ENCODE peak calls at places on chromosomes 11 and 22, in four cellular contexts. One of them, this sample, is unnamed.

GRCh38 chr11:114166897-114167323 is 107.4 kb downstream of the ZBTB16 start:
- DNase-seq in CD8-positive, alpha-beta memory T cell: peak; percentile 30
- DNase-seq in spleen: no peak
- DNase-seq in lower lobe of right lung: no peak
- DNase-seq in this sample: peak; percentile 65

GRCh38 chr11:123103326-123103980 is 41.5 kb upstream of the HSPA8 start:
- DNase-seq in CD8-positive, alpha-beta memory T cell: no peak
- DNase-seq in spleen: no peak
- DNase-seq in lower lobe of right lung: no peak
- DNase-seq in this sample: peak; percentile 79

GRCh38 chr11:93579187-93579773 is 36.1 kb upstream of the SMCO4 start:
- DNase-seq in CD8-positive, alpha-beta memory T cell: no peak
- DNase-seq in spleen: no peak
- DNase-seq in lower lobe of right lung: no peak
- DNase-seq in this sample: no peak

GRCh38 chr11:17745032-17745772 is 10.6 kb downstream of the KCNC1 start:
- DNase-seq in CD8-positive, alpha-beta memory T cell: no peak
- DNase-seq in spleen: peak; percentile 66
- DNase-seq in lower lobe of right lung: peak; percentile 22
- DNase-seq in this sample: no peak

GRCh38 chr11:18768472-18768901 is 23.1 kb downstream of the PTPN5 start:
- DNase-seq in CD8-positive, alpha-beta memory T cell: no peak
- DNase-seq in spleen: peak; percentile 38
- DNase-seq in lower lobe of right lung: no peak
- DNase-seq in this sample: no peak

GRCh38 chr22:28951969-28952521 is 68.7 kb downstream of the ZNRF3 start:
- DNase-seq in CD8-positive, alpha-beta memory T cell: no peak
- DNase-seq in spleen: no peak
- DNase-seq in lower lobe of right lung: no peak
- DNase-seq in this sample: peak; percentile 84

GRCh38 chr11:27447288-27447914 is 25.2 kb downstream of the LGR4 start:
- DNase-seq in CD8-positive, alpha-beta memory T cell: no peak
- DNase-seq in spleen: no peak
- DNase-seq in lower lobe of right lung: no peak
- DNase-seq in this sample: no peak

GRCh38 chr11:34408580-34409172 is 30.1 kb upstream of the CAT start:
- DNase-seq in CD8-positive, alpha-beta memory T cell: no peak
- DNase-seq in spleen: no peak
- DNase-seq in lower lobe of right lung: no peak
- DNase-seq in this sample: no peak

GRCh38 chr22:35299217-35299716 is 427 bp upstream of the TOM1 start:
- DNase-seq in CD8-positive, alpha-beta memory T cell: no peak
- DNase-seq in spleen: no peak
- DNase-seq in lower lobe of right lung: no peak
- DNase-seq in this sample: no peak

GRCh38 chr11:72813740-72814138 is 472 bp upstream of the ATG16L2 start:
- DNase-seq in CD8-positive, alpha-beta memory T cell: no peak
- DNase-seq in spleen: peak; percentile 97
- DNase-seq in lower lobe of right lung: peak; percentile 93
- DNase-seq in this sample: peak; percentile 80

GRCh38 chr11:826836-827145 is 928 bp upstream of the CRACR2B start:
- DNase-seq in CD8-positive, alpha-beta memory T cell: no peak
- DNase-seq in spleen: no peak
- DNase-seq in lower lobe of right lung: no peak
- DNase-seq in this sample: no peak
- H3K27ac ChIP-seq in CD8-positive, alpha-beta memory T cell: peak overlapping the region; percentile 24
- H3K27ac ChIP-seq in spleen: peak overlapping the region; percentile 88
- H3K27ac ChIP-seq in lower lobe of right lung: peak overlapping the region; percentile 86
- H3K27ac ChIP-seq in this sample: no peak overlapping the region

DNA sequence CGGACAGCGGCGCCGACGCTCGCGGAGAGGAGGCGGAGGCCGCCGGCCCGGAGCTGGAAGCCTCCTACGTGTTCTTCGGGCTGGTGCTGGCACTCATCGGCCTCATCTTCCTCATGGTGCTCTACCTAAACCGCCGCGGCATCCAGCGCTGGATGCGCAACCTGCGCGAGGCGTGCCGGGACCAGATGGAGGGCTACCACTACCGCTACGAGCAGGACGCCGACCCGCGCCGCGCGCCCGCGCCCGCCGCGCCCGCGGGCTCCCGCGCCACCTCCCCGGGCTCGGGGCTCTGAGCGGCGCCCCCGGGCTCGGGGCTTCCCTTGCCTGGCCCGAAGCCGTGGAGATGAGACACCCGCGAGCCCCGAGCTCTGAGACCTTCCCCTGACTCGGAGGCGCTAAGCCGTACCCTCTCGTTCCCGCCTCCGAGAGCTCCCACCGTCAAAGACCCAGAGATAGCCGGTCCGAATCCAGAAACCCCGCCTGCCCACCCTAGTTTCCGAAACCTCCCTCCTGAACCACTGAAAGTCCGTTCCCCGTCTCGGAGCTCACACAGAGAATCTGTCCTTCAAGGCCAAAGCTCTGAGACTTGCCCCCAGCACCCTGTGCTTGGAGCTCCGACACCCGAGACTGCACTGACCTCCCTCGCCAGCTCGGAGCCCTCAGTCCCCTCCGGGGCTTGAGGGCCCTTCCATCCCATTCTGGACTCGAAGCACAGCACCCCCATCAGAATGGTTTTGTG is 1.5 kb downstream of the TPBGL start:
- DNase-seq in CD8-positive, alpha-beta memory T cell: no peak
- DNase-seq in spleen: no peak
- DNase-seq in lower lobe of right lung: no peak
- DNase-seq in this sample: no peak
- H3K4me3 ChIP-seq in CD8-positive, alpha-beta memory T cell: no peak overlapping the region
- H3K4me3 ChIP-seq in spleen: peak overlapping the region; percentile 50
- H3K4me3 ChIP-seq in lower lobe of right lung: peak overlapping the region; percentile 43
- H3K4me3 ChIP-seq in this sample: no peak overlapping the region

GRCh38 chr22:45162531-45162930 is 1.2 kb upstream of the NUP50 start:
- DNase-seq in CD8-positive, alpha-beta memory T cell: no peak
- DNase-seq in spleen: no peak
- DNase-seq in lower lobe of right lung: no peak
- DNase-seq in this sample: no peak

GRCh38 chr22:45166935-45167334 is 3.2 kb downstream of the NUP50 start:
- DNase-seq in CD8-positive, alpha-beta memory T cell: no peak
- DNase-seq in spleen: no peak
- DNase-seq in lower lobe of right lung: no peak
- DNase-seq in this sample: no peak

GRCh38 chr22:45163417-45164216 is at the start of gene NUP50:
- DNase-seq in CD8-positive, alpha-beta memory T cell: peak; percentile 95
- DNase-seq in spleen: peak; percentile 98
- DNase-seq in lower lobe of right lung: peak; percentile 98
- DNase-seq in this sample: peak; percentile 95

GRCh38 chr22:45163074-45163416 is 680 bp upstream of the NUP50 start:
- DNase-seq in CD8-positive, alpha-beta memory T cell: no peak
- DNase-seq in spleen: no peak
- DNase-seq in lower lobe of right lung: no peak
- DNase-seq in this sample: peak; percentile 53

GRCh38 chr22:45164217-45165123 is 745 bp downstream of the NUP50 start:
- DNase-seq in CD8-positive, alpha-beta memory T cell: peak; percentile 21
- DNase-seq in spleen: peak; percentile 91
- DNase-seq in lower lobe of right lung: peak; percentile 55
- DNase-seq in this sample: peak; percentile 31
- H3K27ac ChIP-seq in CD8-positive, alpha-beta memory T cell: peak overlapping the region; percentile 79
- H3K27ac ChIP-seq in spleen: peak overlapping the region; percentile 96
- H3K27ac ChIP-seq in lower lobe of right lung: peak overlapping the region; percentile 93
- H3K27ac ChIP-seq in this sample: peak overlapping the region; percentile 89

DNA sequence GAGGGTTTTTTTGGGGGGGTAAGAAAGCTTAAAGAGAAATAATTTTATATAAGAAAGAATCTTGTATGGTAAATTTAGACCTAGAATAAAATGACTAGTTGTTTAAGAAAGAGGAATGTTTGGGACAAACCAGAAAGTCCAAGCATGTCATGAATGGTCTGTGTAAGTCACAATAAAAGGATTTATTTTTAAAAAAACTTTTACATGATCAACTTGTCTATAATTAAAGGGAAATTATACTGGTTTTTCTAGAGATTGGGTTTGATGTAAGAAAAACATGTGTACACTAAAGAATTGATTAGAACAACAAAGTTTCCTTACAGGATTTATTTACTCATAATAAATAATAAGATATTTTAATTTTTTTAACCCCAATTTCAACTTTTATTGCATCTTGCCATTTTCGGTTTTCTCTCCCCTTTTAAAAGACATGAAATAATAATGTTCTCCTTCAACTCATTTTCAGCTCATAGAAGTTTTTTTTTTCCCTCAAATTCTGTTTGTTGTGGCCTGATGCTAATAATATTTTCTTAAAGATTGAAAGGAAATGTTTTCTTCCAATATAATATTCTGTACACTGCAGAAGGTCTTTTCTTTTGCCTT is 35.4 kb upstream of the INCENP start:
- DNase-seq in CD8-positive, alpha-beta memory T cell: no peak
- DNase-seq in spleen: no peak
- DNase-seq in lower lobe of right lung: no peak
- DNase-seq in this sample: no peak
- H3K4me3 ChIP-seq in CD8-positive, alpha-beta memory T cell: no peak overlapping the region
- H3K4me3 ChIP-seq in spleen: no peak overlapping the region
- H3K4me3 ChIP-seq in lower lobe of right lung: no peak overlapping the region
- H3K4me3 ChIP-seq in this sample: no peak overlapping the region

GRCh38 chr11:66264893-66265292 is 3.5 kb upstream of the RAB1B start:
- DNase-seq in CD8-positive, alpha-beta memory T cell: no peak
- DNase-seq in spleen: peak; percentile 80
- DNase-seq in lower lobe of right lung: no peak
- DNase-seq in this sample: no peak

GRCh38 chr11:66267039-66267378 is 1.4 kb upstream of the RAB1B start:
- DNase-seq in CD8-positive, alpha-beta memory T cell: no peak
- DNase-seq in spleen: no peak
- DNase-seq in lower lobe of right lung: no peak
- DNase-seq in this sample: no peak

GRCh38 chr11:66267379-66268209 is 845 bp upstream of the RAB1B start:
- DNase-seq in CD8-positive, alpha-beta memory T cell: peak; percentile 79
- DNase-seq in spleen: peak; percentile 97
- DNase-seq in lower lobe of right lung: peak; percentile 92
- DNase-seq in this sample: peak; percentile 88

GRCh38 chr11:66265531-66266377 is 2.7 kb upstream of the RAB1B start:
- DNase-seq in CD8-positive, alpha-beta memory T cell: no peak
- DNase-seq in spleen: peak; percentile 80
- DNase-seq in lower lobe of right lung: no peak
- DNase-seq in this sample: no peak

GRCh38 chr11:66266378-66267038 is 1.9 kb upstream of the RAB1B start:
- DNase-seq in CD8-positive, alpha-beta memory T cell: no peak
- DNase-seq in spleen: peak; percentile 87
- DNase-seq in lower lobe of right lung: no peak
- DNase-seq in this sample: no peak
- H3K27ac ChIP-seq in CD8-positive, alpha-beta memory T cell: no peak overlapping the region
- H3K27ac ChIP-seq in spleen: peak overlapping the region; percentile 99
- H3K27ac ChIP-seq in lower lobe of right lung: peak overlapping the region; percentile 91
- H3K27ac ChIP-seq in this sample: no peak overlapping the region

GRCh38 chr22:36662981-36663380 is 40.6 kb downstream of the CACNG2 start:
- DNase-seq in CD8-positive, alpha-beta memory T cell: no peak
- DNase-seq in spleen: no peak
- DNase-seq in lower lobe of right lung: no peak
- DNase-seq in this sample: no peak

GRCh38 chr22:36660931-36661330 is 42.6 kb downstream of the CACNG2 start:
- DNase-seq in CD8-positive, alpha-beta memory T cell: no peak
- DNase-seq in spleen: no peak
- DNase-seq in lower lobe of right lung: no peak
- DNase-seq in this sample: no peak

GRCh38 chr22:36658900-36659299 is 44.7 kb downstream of the CACNG2 start:
- DNase-seq in CD8-positive, alpha-beta memory T cell: no peak
- DNase-seq in spleen: no peak
- DNase-seq in lower lobe of right lung: no peak
- DNase-seq in this sample: no peak

GRCh38 chr22:36659762-36660509 is 43.6 kb downstream of the CACNG2 start:
- DNase-seq in CD8-positive, alpha-beta memory T cell: no peak
- DNase-seq in spleen: peak; percentile 84
- DNase-seq in lower lobe of right lung: peak; percentile 93
- DNase-seq in this sample: peak; percentile 83

DNA sequence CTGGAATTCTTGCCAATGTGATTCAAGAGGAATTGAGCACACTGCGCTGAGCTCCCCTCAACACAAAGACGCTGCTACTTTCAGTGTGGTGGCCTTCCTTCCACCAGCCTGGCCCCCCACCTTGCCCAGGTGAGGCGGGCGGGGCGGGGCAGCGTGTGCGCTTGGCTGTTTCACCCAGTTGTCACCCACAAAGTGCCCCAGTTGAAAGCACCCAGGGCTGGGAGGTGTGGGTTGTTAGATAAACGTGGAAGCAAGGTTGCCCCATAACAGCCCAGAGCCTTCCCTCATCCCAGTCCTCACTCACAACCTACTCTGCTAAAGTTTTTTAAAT is 43.1 kb downstream of the CACNG2 start:
- DNase-seq in CD8-positive, alpha-beta memory T cell: no peak
- DNase-seq in spleen: no peak
- DNase-seq in lower lobe of right lung: no peak
- DNase-seq in this sample: no peak
- H3K4me3 ChIP-seq in CD8-positive, alpha-beta memory T cell: no peak overlapping the region
- H3K4me3 ChIP-seq in spleen: no peak overlapping the region
- H3K4me3 ChIP-seq in lower lobe of right lung: no peak overlapping the region
- H3K4me3 ChIP-seq in this sample: no peak overlapping the region

GRCh38 chr22:27170491-27170890 is 513.1 kb downstream of the MIAT start:
- DNase-seq in CD8-positive, alpha-beta memory T cell: no peak
- DNase-seq in spleen: no peak
- DNase-seq in lower lobe of right lung: no peak
- DNase-seq in this sample: no peak
- H3K27ac ChIP-seq in CD8-positive, alpha-beta memory T cell: no peak overlapping the region
- H3K27ac ChIP-seq in spleen: no peak overlapping the region
- H3K27ac ChIP-seq in lower lobe of right lung: no peak overlapping the region
- H3K27ac ChIP-seq in this sample: no peak overlapping the region

GRCh38 chr11:67731583-67731982 is 57.2 kb upstream of the ALDH3B2 start:
- DNase-seq in CD8-positive, alpha-beta memory T cell: no peak
- DNase-seq in spleen: no peak
- DNase-seq in lower lobe of right lung: no peak
- DNase-seq in this sample: no peak
- H3K4me3 ChIP-seq in CD8-positive, alpha-beta memory T cell: peak overlapping the region; percentile 34
- H3K4me3 ChIP-seq in spleen: peak overlapping the region; percentile 21
- H3K4me3 ChIP-seq in lower lobe of right lung: no peak overlapping the region
- H3K4me3 ChIP-seq in this sample: no peak overlapping the region

GRCh38 chr11:32438346-32438882 is 3.1 kb upstream of the WT1 start:
- DNase-seq in CD8-positive, alpha-beta memory T cell: no peak
- DNase-seq in spleen: no peak
- DNase-seq in lower lobe of right lung: no peak
- DNase-seq in this sample: no peak

GRCh38 chr11:32440372-32440888 is 5.1 kb upstream of the WT1 start:
- DNase-seq in CD8-positive, alpha-beta memory T cell: no peak
- DNase-seq in spleen: no peak
- DNase-seq in lower lobe of right lung: no peak
- DNase-seq in this sample: no peak

GRCh38 chr11:32439488-32440210 is 4.3 kb upstream of the WT1 start:
- DNase-seq in CD8-positive, alpha-beta memory T cell: no peak
- DNase-seq in spleen: no peak
- DNase-seq in lower lobe of right lung: no peak
- DNase-seq in this sample: peak; percentile 17

GRCh38 chr11:32437406-32438345 is 2.3 kb upstream of the WT1 start:
- DNase-seq in CD8-positive, alpha-beta memory T cell: no peak
- DNase-seq in spleen: peak; percentile 66
- DNase-seq in lower lobe of right lung: no peak
- DNase-seq in this sample: no peak

GRCh38 chr11:32438883-32439487 is 3.6 kb upstream of the WT1 start:
- DNase-seq in CD8-positive, alpha-beta memory T cell: no peak
- DNase-seq in spleen: peak; percentile 71
- DNase-seq in lower lobe of right lung: no peak
- DNase-seq in this sample: peak; percentile 60
- H3K27ac ChIP-seq in CD8-positive, alpha-beta memory T cell: no peak overlapping the region
- H3K27ac ChIP-seq in spleen: peak overlapping the region; percentile 86
- H3K27ac ChIP-seq in lower lobe of right lung: no peak overlapping the region
- H3K27ac ChIP-seq in this sample: peak overlapping the region; percentile 43

This sample was measured in SJCRH30.